ENCODE peak calls at places on chromosome 19, in four cellular contexts. K is esophagus squamous epithelium, L is right cardiac atrium, W is DND-41. F is an unnamed sample.

GRCh38 chr19:40420766-40421467 is 4.9 kb downstream of the SERTAD1 start:
- DNase-seq in K (no peak), L (peak; percentile 99), W (peak; percentile 80), F (peak; percentile 78)

GRCh38 chr19:52217576-52217975 is 27.7 kb downstream of the PPP2R1A start:
- DNase-seq in K (no peak), L (no peak), W (no peak), F (no peak)

GRCh38 chr19:56477429-56478338 is 539 bp upstream of the ZNF667 start:
- DNase-seq in K (no peak), L (peak; percentile 97), W (peak; percentile 88), F (peak; percentile 19)

GRCh38 chr19:48480151-48480475 is 10.9 kb downstream of the CYTH2 start:
- DNase-seq in K (no peak), L (peak; percentile 90), W (no peak), F (no peak)

GRCh38 chr19:12126707-12127106 is 13.4 kb downstream of the ZNF20 start:
- DNase-seq in K (no peak), L (no peak), W (peak; percentile 33), F (no peak)

GRCh38 chr19:48627211-48627864 is 8.0 kb downstream of the SPHK2 start:
- DNase-seq in K (no peak), L (no peak), W (no peak), F (no peak)

GRCh38 chr19:6480843-6481415 is 658 bp downstream of the DENND1C start:
- DNase-seq in K (no peak), L (no peak), W (peak; percentile 50), F (no peak)

GRCh38 chr19:46147791-46148288 is at the start of gene IGFL2:
- DNase-seq in K (no peak), L (no peak), W (no peak), F (no peak)

GRCh38 chr19:41993612-41994483 is at the start of gene ATP1A3:
- DNase-seq in K (no peak), L (peak; percentile 87), W (peak; percentile 85), F (peak; percentile 58)

GRCh38 chr19:30227071-30227621 is 145.0 kb upstream of the ZNF536 start:
- DNase-seq in K (no peak), L (peak; percentile 59), W (no peak), F (no peak)

GRCh38 chr19:46133101-46133627 is 8.7 kb upstream of the IGFL3 start:
- DNase-seq in K (no peak), L (peak; percentile 49), W (no peak), F (peak; percentile 4)

GRCh38 chr19:17243854-17244617 is 1.7 kb downstream of the NR2F6 start:
- DNase-seq in K (no peak), L (peak; percentile 90), W (no peak), F (no peak)

GRCh38 chr19:28874742-28875141 is 338.2 kb downstream of the UQCRFS1 start:
- DNase-seq in K (no peak), L (no peak), W (no peak), F (no peak)

GRCh38 chr19:5941673-5942072 is 27.6 kb downstream of the CAPS start:
- DNase-seq in K (no peak), L (peak; percentile 29), W (no peak), F (no peak)

GRCh38 chr19:41607668-41608067 is 19.2 kb downstream of the CEACAM4 start:
- DNase-seq in K (no peak), L (no peak), W (no peak), F (no peak)

GRCh38 chr19:12664406-12665280 is 1.9 kb downstream of the MAN2B1 start:
- DNase-seq in K (no peak), L (no peak), W (no peak), F (no peak)

GRCh38 chr19:57305056-57305455 is 15.2 kb upstream of the ZNF543 start:
- DNase-seq in K (no peak), L (no peak), W (no peak), F (no peak)

GRCh38 chr19:49552749-49553148 is 24.9 kb downstream of the RCN3 start:
- DNase-seq in K (no peak), L (no peak), W (no peak), F (peak; percentile 82)

GRCh38 chr19:10988921-10989320 is 28.1 kb downstream of the SMARCA4 start:
- DNase-seq in K (no peak), L (peak; percentile 32), W (no peak), F (no peak)

GRCh38 chr19:33039108-33039599 is 25.5 kb downstream of the RHPN2 start:
- DNase-seq in K (no peak), L (no peak), W (no peak), F (no peak)

GRCh38 chr19:55383279-55383788 is 758 bp downstream of the TMEM238 start:
- DNase-seq in K (no peak), L (no peak), W (peak; percentile 59), F (peak; percentile 32)

GRCh38 chr19:49333426-49334288 is 1.5 kb upstream of the CD37 start:
- DNase-seq in K (no peak), L (no peak), W (peak; percentile 62), F (peak; percentile 57)

GRCh38 chr19:46460981-46461380 is 10.4 kb downstream of the PNMA8A start:
- DNase-seq in K (no peak), L (no peak), W (no peak), F (no peak)

GRCh38 chr19:15469513-15470297 is 5.4 kb upstream of the RASAL3 start:
- DNase-seq in K (no peak), L (peak; percentile 61), W (no peak), F (no peak)

GRCh38 chr19:6071840-6072239 is 38.5 kb downstream of the RFX2 start:
- DNase-seq in K (no peak), L (no peak), W (no peak), F (no peak)

GRCh38 chr19:47315125-47315821 is 5.6 kb downstream of the C5AR1 start:
- DNase-seq in K (no peak), L (no peak), W (no peak), F (no peak)

GRCh38 chr19:8695911-8696310 is 2.7 kb downstream of the ACTL9 start:
- DNase-seq in K (no peak), L (no peak), W (no peak), F (no peak)

GRCh38 chr19:58395220-58395978 is at the start of gene RNF225:
- DNase-seq in K (no peak), L (no peak), W (peak; percentile 41), F (no peak)

GRCh38 chr19:47778954-47779351 is 450 bp downstream of the SELENOW start:
- DNase-seq in K (no peak), L (peak; percentile 73), W (no peak), F (peak; percentile 23)

GRCh38 chr19:31597616-31598015 is 248.4 kb upstream of the TSHZ3 start:
- DNase-seq in K (no peak), L (no peak), W (no peak), F (no peak)

GRCh38 chr19:36441339-36441738 is 22.9 kb upstream of the ZFP82 start:
- DNase-seq in K (no peak), L (no peak), W (no peak), F (no peak)

GRCh38 chr19:36436531-36436930 is 18.1 kb upstream of the ZFP82 start:
- DNase-seq in K (no peak), L (no peak), W (no peak), F (no peak)
- H3K4me3 ChIP-seq in K (no peak overlapping the region), L (no peak overlapping the region), W (no peak overlapping the region), F (no peak overlapping the region)

GRCh38 chr19:38846097-38846496 is 3.7 kb downstream of the HNRNPL start:
- DNase-seq in K (no peak), L (no peak), W (no peak), F (no peak)
- H3K4me1 ChIP-seq in K (peaks cover 25% of the 10 kb centered on the region), L (peaks cover 5% of the 10 kb centered on the region), W (peaks cover 56% of the 10 kb centered on the region), F (peaks cover 87% of the 10 kb centered on the region)

GRCh38 chr19:53981408-53981998 is 9.9 kb upstream of the CACNG6 start:
- DNase-seq in K (no peak), L (no peak), W (no peak), F (no peak)

GRCh38 chr19:53980553-53981407 is 10.7 kb upstream of the CACNG6 start:
- DNase-seq in K (no peak), L (no peak), W (no peak), F (no peak)

GRCh38 chr19:53982611-53983010 is 8.8 kb upstream of the CACNG6 start:
- DNase-seq in K (no peak), L (peak; percentile 85), W (no peak), F (no peak)

GRCh38 chr19:53983457-53984289 is 7.8 kb upstream of the CACNG6 start:
- DNase-seq in K (no peak), L (no peak), W (no peak), F (no peak)

DNA sequence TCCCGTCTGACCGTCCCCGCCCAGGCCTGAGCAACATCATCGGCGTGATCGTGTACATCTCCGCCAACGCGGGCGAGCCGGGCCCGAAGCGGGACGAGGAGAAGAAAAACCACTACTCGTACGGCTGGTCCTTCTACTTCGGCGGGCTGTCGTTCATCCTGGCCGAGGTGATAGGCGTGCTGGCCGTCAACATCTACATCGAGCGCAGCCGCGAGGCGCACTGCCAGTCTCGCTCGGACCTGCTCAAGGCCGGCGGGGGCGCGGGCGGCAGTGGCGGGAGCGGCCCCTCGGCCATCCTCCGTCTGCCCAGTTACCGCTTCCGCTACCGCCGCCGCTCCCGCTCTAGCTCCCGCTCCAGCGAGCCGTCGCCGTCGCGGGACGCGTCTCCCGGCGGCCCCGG is 9.4 kb upstream of the CACNG6 start:
- DNase-seq in K (no peak), L (no peak), W (no peak), F (no peak)
- H3K4me3 ChIP-seq in K (peak overlapping the region; percentile 61), L (peak overlapping the region; percentile 60), W (no peak overlapping the region), F (no peak overlapping the region)

GRCh38 chr19:13847033-13847899 is 29.7 kb upstream of the NANOS3 start:
- DNase-seq in K (no peak), L (peak; percentile 99), W (peak; percentile 91), F (peak; percentile 84)
- H3K4me1 ChIP-seq in K (peaks cover 67% of the 10 kb centered on the region), L (peaks cover 15% of the 10 kb centered on the region), W (peaks cover 33% of the 10 kb centered on the region), F (peaks cover 66% of the 10 kb centered on the region)

GRCh38 chr19:38253788-38254187 is 2.4 kb downstream of the PPP1R14A start:
- DNase-seq in K (no peak), L (no peak), W (no peak), F (no peak)
- H3K4me3 ChIP-seq in K (peak overlapping the region; percentile 69), L (no peak overlapping the region), W (no peak overlapping the region), F (no peak overlapping the region)

DNA sequence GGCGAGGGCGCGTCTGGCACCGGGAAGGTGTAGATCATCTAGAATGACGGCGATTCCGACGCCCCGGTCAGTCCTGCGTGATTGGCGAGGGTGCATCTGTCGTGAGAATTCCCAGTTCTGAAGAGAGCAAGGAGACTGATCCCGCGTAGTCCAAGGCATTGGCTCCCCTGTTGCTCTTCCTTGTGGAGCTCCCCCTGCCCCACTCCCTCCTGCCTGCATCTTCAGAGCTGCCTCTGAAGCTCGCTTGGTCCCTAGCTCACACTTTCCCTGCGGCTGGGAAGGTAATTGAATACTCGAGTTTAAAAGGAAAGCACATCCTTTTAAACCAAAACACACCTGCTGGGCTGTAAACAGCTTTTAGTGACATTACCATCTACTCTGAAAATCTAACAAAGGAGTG is 26.0 kb upstream of the NDUFS7 start:
- DNase-seq in K (no peak), L (peak; percentile 49), W (no peak), F (no peak)
- H3K4me1 ChIP-seq in K (peaks cover 22% of the 10 kb centered on the region), L (peaks cover 6% of the 10 kb centered on the region), W (peaks cover 42% of the 10 kb centered on the region), F (peaks cover 21% of the 10 kb centered on the region)

DNA sequence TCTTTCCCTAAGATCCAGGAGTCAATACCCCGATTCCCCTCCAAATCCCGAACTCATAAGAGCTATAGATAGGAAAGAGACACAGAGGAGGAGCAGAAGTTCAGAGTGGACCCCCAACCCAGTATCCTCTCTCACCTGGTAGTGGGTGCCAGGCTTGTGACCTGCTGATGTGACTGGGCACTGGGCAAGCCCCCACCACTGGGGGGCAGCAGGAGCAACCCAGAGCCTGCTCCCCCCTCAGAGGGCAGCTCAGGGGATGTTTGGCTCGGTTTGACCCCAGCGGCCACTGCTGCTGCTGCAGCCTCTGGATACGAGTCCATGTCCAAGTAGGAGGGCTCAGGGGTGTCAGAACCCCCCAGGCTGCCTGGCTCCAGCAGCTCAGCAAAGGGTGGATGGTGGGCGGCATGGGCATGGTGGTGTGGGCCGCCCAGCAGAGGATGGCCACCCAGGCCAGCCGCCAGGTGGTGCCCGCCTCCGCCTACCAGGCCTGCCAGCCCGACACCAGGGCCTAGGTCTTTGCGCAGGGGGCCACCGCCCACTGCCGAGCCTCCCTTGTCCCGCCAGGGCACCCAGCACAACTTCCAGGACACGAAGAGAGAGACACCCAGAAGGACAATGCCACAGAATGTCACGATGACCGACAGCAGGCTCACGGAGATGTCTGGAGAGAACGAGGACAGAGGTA is 7.4 kb downstream of the SYT3 start:
- DNase-seq in K (no peak), L (no peak), W (no peak), F (no peak)
- H3K4me3 ChIP-seq in K (no peak overlapping the region), L (no peak overlapping the region), W (no peak overlapping the region), F (no peak overlapping the region)

F was measured in CD4-positive, CD25-positive, alpha-beta regulatory T cell.